ENCODE peak calls at places on chromosomes 5 and 9, in six cellular contexts. One of them, this sample, is unnamed.

GRCh38 chr5:138775034-138775433 is 21.8 kb downstream of the CTNNA1 start:
- DNase-seq in lower lobe of right lung: no peak
- DNase-seq in astrocyte of the cerebellum: no peak
- DNase-seq in choroid plexus epithelial cell: no peak
- DNase-seq in thoracic aorta: no peak
- DNase-seq in cardiac fibroblast: no peak
- DNase-seq in this sample: no peak

GRCh38 chr5:67297376-67297775 is 100.8 kb upstream of the CD180 start:
- DNase-seq in lower lobe of right lung: no peak
- DNase-seq in astrocyte of the cerebellum: no peak
- DNase-seq in thoracic aorta: no peak
- DNase-seq in choroid plexus epithelial cell: no peak
- DNase-seq in cardiac fibroblast: no peak
- DNase-seq in this sample: no peak

GRCh38 chr9:129549139-129549538 is 71.8 kb downstream of the C9orf50 start:
- DNase-seq in choroid plexus epithelial cell: no peak
- DNase-seq in lower lobe of right lung: no peak
- DNase-seq in thoracic aorta: no peak
- DNase-seq in cardiac fibroblast: no peak
- DNase-seq in astrocyte of the cerebellum: no peak
- DNase-seq in this sample: peak; percentile 6

GRCh38 chr9:87223397-87224246 is 274.0 kb upstream of the DAPK1 start:
- DNase-seq in thoracic aorta: no peak
- DNase-seq in cardiac fibroblast: peak; percentile 6
- DNase-seq in choroid plexus epithelial cell: peak; percentile 62
- DNase-seq in lower lobe of right lung: no peak
- DNase-seq in astrocyte of the cerebellum: peak; percentile 22
- DNase-seq in this sample: peak; percentile 38

GRCh38 chr9:135818718-135819475 is 88.4 kb downstream of the CAMSAP1 start:
- DNase-seq in thoracic aorta: no peak
- DNase-seq in lower lobe of right lung: no peak
- DNase-seq in choroid plexus epithelial cell: no peak
- DNase-seq in cardiac fibroblast: no peak
- DNase-seq in astrocyte of the cerebellum: no peak
- DNase-seq in this sample: no peak

GRCh38 chr5:6576861-6577501 is 55.9 kb downstream of the NSUN2 start:
- DNase-seq in choroid plexus epithelial cell: peak; percentile 80
- DNase-seq in thoracic aorta: no peak
- DNase-seq in astrocyte of the cerebellum: peak; percentile 57
- DNase-seq in cardiac fibroblast: peak; percentile 74
- DNase-seq in lower lobe of right lung: no peak
- DNase-seq in this sample: peak; percentile 66

GRCh38 chr5:10513501-10514442 is 50.1 kb upstream of the ANKRD33B start:
- DNase-seq in lower lobe of right lung: no peak
- DNase-seq in astrocyte of the cerebellum: peak; percentile 97
- DNase-seq in cardiac fibroblast: peak; percentile 61
- DNase-seq in thoracic aorta: no peak
- DNase-seq in choroid plexus epithelial cell: peak; percentile 92
- DNase-seq in this sample: peak; percentile 88

GRCh38 chr5:124342027-124342471 is 404.4 kb downstream of the ZNF608 start:
- DNase-seq in thoracic aorta: no peak
- DNase-seq in choroid plexus epithelial cell: peak; percentile 83
- DNase-seq in cardiac fibroblast: peak; percentile 19
- DNase-seq in astrocyte of the cerebellum: peak; percentile 86
- DNase-seq in lower lobe of right lung: no peak
- DNase-seq in this sample: peak; percentile 91

GRCh38 chr5:89120719-89121118 is 237.7 kb upstream of the MEF2C start:
- DNase-seq in thoracic aorta: no peak
- DNase-seq in cardiac fibroblast: peak; percentile 46
- DNase-seq in astrocyte of the cerebellum: no peak
- DNase-seq in choroid plexus epithelial cell: peak; percentile 23
- DNase-seq in lower lobe of right lung: no peak
- DNase-seq in this sample: peak; percentile 33

GRCh38 chr9:131258698-131259431 is 17.4 kb downstream of the FAM78A start:
- DNase-seq in astrocyte of the cerebellum: no peak
- DNase-seq in choroid plexus epithelial cell: no peak
- DNase-seq in lower lobe of right lung: no peak
- DNase-seq in thoracic aorta: no peak
- DNase-seq in cardiac fibroblast: no peak
- DNase-seq in this sample: no peak

GRCh38 chr5:161369032-161369431 is 177.5 kb downstream of the GABRB2 start:
- DNase-seq in choroid plexus epithelial cell: no peak
- DNase-seq in astrocyte of the cerebellum: no peak
- DNase-seq in cardiac fibroblast: no peak
- DNase-seq in lower lobe of right lung: no peak
- DNase-seq in thoracic aorta: no peak
- DNase-seq in this sample: no peak

GRCh38 chr5:104513621-104514020 is 951.0 kb upstream of the NUDT12 start:
- DNase-seq in lower lobe of right lung: no peak
- DNase-seq in cardiac fibroblast: no peak
- DNase-seq in thoracic aorta: no peak
- DNase-seq in astrocyte of the cerebellum: no peak
- DNase-seq in choroid plexus epithelial cell: peak; percentile 9
- DNase-seq in this sample: no peak

GRCh38 chr9:34653131-34653530 is 1.1 kb downstream of the IL11RA start:
- DNase-seq in astrocyte of the cerebellum: no peak
- DNase-seq in thoracic aorta: peak; percentile 40
- DNase-seq in cardiac fibroblast: peak; percentile 49
- DNase-seq in choroid plexus epithelial cell: peak; percentile 35
- DNase-seq in lower lobe of right lung: no peak
- DNase-seq in this sample: peak; percentile 41

GRCh38 chr5:54669845-54670635 is 152.5 kb downstream of the SNX18 start:
- DNase-seq in thoracic aorta: no peak
- DNase-seq in lower lobe of right lung: no peak
- DNase-seq in cardiac fibroblast: no peak
- DNase-seq in choroid plexus epithelial cell: no peak
- DNase-seq in astrocyte of the cerebellum: no peak
- DNase-seq in this sample: no peak

GRCh38 chr5:90874066-90874465 is 315.5 kb downstream of the ADGRV1 start:
- DNase-seq in lower lobe of right lung: no peak
- DNase-seq in choroid plexus epithelial cell: no peak
- DNase-seq in cardiac fibroblast: no peak
- DNase-seq in thoracic aorta: no peak
- DNase-seq in astrocyte of the cerebellum: no peak
- DNase-seq in this sample: no peak

GRCh38 chr9:110742741-110743371 is 74.3 kb downstream of the MUSK start:
- DNase-seq in thoracic aorta: no peak
- DNase-seq in astrocyte of the cerebellum: peak; percentile 77
- DNase-seq in choroid plexus epithelial cell: peak; percentile 94
- DNase-seq in cardiac fibroblast: peak; percentile 92
- DNase-seq in lower lobe of right lung: no peak
- DNase-seq in this sample: peak; percentile 93

GRCh38 chr5:164921722-164922121 is 1416.3 kb downstream of the MAT2B start:
- DNase-seq in lower lobe of right lung: no peak
- DNase-seq in thoracic aorta: no peak
- DNase-seq in choroid plexus epithelial cell: no peak
- DNase-seq in astrocyte of the cerebellum: no peak
- DNase-seq in cardiac fibroblast: no peak
- DNase-seq in this sample: no peak

GRCh38 chr5:80125022-80125961 is 90.1 kb downstream of the THBS4 start:
- DNase-seq in lower lobe of right lung: no peak
- DNase-seq in choroid plexus epithelial cell: no peak
- DNase-seq in thoracic aorta: no peak
- DNase-seq in astrocyte of the cerebellum: no peak
- DNase-seq in cardiac fibroblast: no peak
- DNase-seq in this sample: no peak

GRCh38 chr5:78927657-78928282 is 57.3 kb downstream of the ARSB start:
- DNase-seq in choroid plexus epithelial cell: peak; percentile 93
- DNase-seq in astrocyte of the cerebellum: peak; percentile 89
- DNase-seq in cardiac fibroblast: peak; percentile 59
- DNase-seq in thoracic aorta: no peak
- DNase-seq in lower lobe of right lung: no peak
- DNase-seq in this sample: peak; percentile 10

GRCh38 chr5:84301535-84301934 is 83.1 kb downstream of the EDIL3 start:
- DNase-seq in lower lobe of right lung: no peak
- DNase-seq in cardiac fibroblast: peak; percentile 49
- DNase-seq in thoracic aorta: no peak
- DNase-seq in choroid plexus epithelial cell: peak; percentile 41
- DNase-seq in astrocyte of the cerebellum: no peak
- DNase-seq in this sample: peak; percentile 19

GRCh38 chr5:80540691-80541090 is 29.4 kb downstream of the ANKRD34B start:
- DNase-seq in cardiac fibroblast: no peak
- DNase-seq in thoracic aorta: no peak
- DNase-seq in astrocyte of the cerebellum: no peak
- DNase-seq in lower lobe of right lung: no peak
- DNase-seq in choroid plexus epithelial cell: no peak
- DNase-seq in this sample: no peak

GRCh38 chr5:172770675-172771438 is at the start of gene DUSP1:
- DNase-seq in astrocyte of the cerebellum: peak; percentile 91
- DNase-seq in lower lobe of right lung: peak; percentile 100
- DNase-seq in choroid plexus epithelial cell: peak; percentile 99
- DNase-seq in thoracic aorta: peak; percentile 100
- DNase-seq in cardiac fibroblast: peak; percentile 99
- DNase-seq in this sample: peak; percentile 96

GRCh38 chr9:75960561-75960960 is 70.1 kb downstream of the PCSK5 start:
- DNase-seq in thoracic aorta: no peak
- DNase-seq in choroid plexus epithelial cell: no peak
- DNase-seq in cardiac fibroblast: no peak
- DNase-seq in lower lobe of right lung: no peak
- DNase-seq in astrocyte of the cerebellum: no peak
- DNase-seq in this sample: no peak

GRCh38 chr9:71980266-71981018 is 69.0 kb downstream of the C9orf85 start:
- DNase-seq in thoracic aorta: no peak
- DNase-seq in astrocyte of the cerebellum: no peak
- DNase-seq in cardiac fibroblast: no peak
- DNase-seq in choroid plexus epithelial cell: no peak
- DNase-seq in lower lobe of right lung: no peak
- DNase-seq in this sample: no peak

GRCh38 chr5:78778538-78778937 is 130.0 kb upstream of the LHFPL2 start:
- DNase-seq in lower lobe of right lung: no peak
- DNase-seq in astrocyte of the cerebellum: no peak
- DNase-seq in cardiac fibroblast: no peak
- DNase-seq in choroid plexus epithelial cell: no peak
- DNase-seq in thoracic aorta: no peak
- DNase-seq in this sample: peak; percentile 76

GRCh38 chr9:35725362-35725761 is 6.6 kb downstream of the TLN1 start:
- DNase-seq in thoracic aorta: no peak
- DNase-seq in choroid plexus epithelial cell: no peak
- DNase-seq in astrocyte of the cerebellum: no peak
- DNase-seq in cardiac fibroblast: no peak
- DNase-seq in lower lobe of right lung: no peak
- DNase-seq in this sample: no peak

GRCh38 chr9:35727676-35728040 is 4.3 kb downstream of the TLN1 start:
- DNase-seq in cardiac fibroblast: no peak
- DNase-seq in choroid plexus epithelial cell: no peak
- DNase-seq in lower lobe of right lung: no peak
- DNase-seq in thoracic aorta: no peak
- DNase-seq in astrocyte of the cerebellum: no peak
- DNase-seq in this sample: no peak

GRCh38 chr9:35729101-35729500 is 2.9 kb downstream of the TLN1 start:
- DNase-seq in lower lobe of right lung: no peak
- DNase-seq in choroid plexus epithelial cell: peak; percentile 29
- DNase-seq in cardiac fibroblast: peak; percentile 32
- DNase-seq in astrocyte of the cerebellum: no peak
- DNase-seq in thoracic aorta: no peak
- DNase-seq in this sample: no peak

GRCh38 chr9:35728041-35728971 is 3.7 kb downstream of the TLN1 start:
- DNase-seq in lower lobe of right lung: peak; percentile 74
- DNase-seq in choroid plexus epithelial cell: peak; percentile 87
- DNase-seq in astrocyte of the cerebellum: peak; percentile 65
- DNase-seq in cardiac fibroblast: peak; percentile 94
- DNase-seq in thoracic aorta: peak; percentile 80
- DNase-seq in this sample: peak; percentile 90

DNA sequence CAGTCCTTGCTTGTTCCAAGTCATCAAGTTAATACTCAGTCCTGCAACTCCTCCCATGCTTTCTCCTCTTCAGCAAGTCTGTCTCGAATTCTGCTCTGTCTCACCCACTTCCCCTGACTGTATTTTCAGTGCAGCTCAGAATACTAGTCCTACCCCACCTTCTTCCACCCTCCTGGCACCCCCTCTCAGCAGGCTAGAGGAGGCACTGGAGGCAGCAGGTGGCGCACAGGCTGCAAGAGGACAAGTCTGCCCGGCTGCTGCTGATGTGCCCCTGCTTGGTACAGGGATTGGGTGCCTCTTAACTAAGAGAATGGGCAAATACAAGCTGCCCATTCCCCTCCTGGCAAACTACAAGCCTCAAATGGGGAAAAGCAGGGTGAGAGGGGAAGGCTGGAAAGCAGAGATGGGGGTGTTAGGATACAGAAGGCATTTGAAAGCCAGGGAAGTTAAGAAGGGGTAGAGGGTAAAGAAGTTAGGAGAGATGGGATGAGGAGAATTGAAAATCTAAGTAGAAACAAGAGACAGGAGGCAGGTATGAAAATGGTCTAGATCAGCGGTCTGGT is 5.0 kb downstream of the TLN1 start:
- DNase-seq in choroid plexus epithelial cell: peak; percentile 62
- DNase-seq in thoracic aorta: peak; percentile 67
- DNase-seq in lower lobe of right lung: peak; percentile 68
- DNase-seq in astrocyte of the cerebellum: no peak
- DNase-seq in cardiac fibroblast: peak; percentile 53
- DNase-seq in this sample: peak; percentile 30
- H3K4me3 ChIP-seq in choroid plexus epithelial cell: no peak overlapping the region
- H3K4me3 ChIP-seq in thoracic aorta: peak overlapping the region; percentile 86
- H3K4me3 ChIP-seq in lower lobe of right lung: peak overlapping the region; percentile 84
- H3K4me3 ChIP-seq in astrocyte of the cerebellum: peak overlapping the region; percentile 88
- H3K4me3 ChIP-seq in cardiac fibroblast: no peak overlapping the region
- H3K4me3 ChIP-seq in this sample: peak overlapping the region; percentile 98

GRCh38 chr9:26565131-26565530 is 327.5 kb downstream of the CAAP1 start:
- DNase-seq in cardiac fibroblast: no peak
- DNase-seq in choroid plexus epithelial cell: no peak
- DNase-seq in thoracic aorta: no peak
- DNase-seq in astrocyte of the cerebellum: no peak
- DNase-seq in lower lobe of right lung: no peak
- DNase-seq in this sample: no peak
- TF ChIP-seq CTCF in cardiac fibroblast: no peak
- TF ChIP-seq CTCF in choroid plexus epithelial cell: no peak
- TF ChIP-seq CTCF in thoracic aorta: no peak
- TF ChIP-seq CTCF in astrocyte of the cerebellum: no peak
- TF ChIP-seq CTCF in lower lobe of right lung: no peak
- TF ChIP-seq CTCF in this sample: no peak

GRCh38 chr5:68804343-68804742 is 289.5 kb upstream of the SLC30A5 start:
- DNase-seq in lower lobe of right lung: no peak
- DNase-seq in astrocyte of the cerebellum: no peak
- DNase-seq in cardiac fibroblast: no peak
- DNase-seq in choroid plexus epithelial cell: no peak
- DNase-seq in thoracic aorta: no peak
- DNase-seq in this sample: no peak
- H3K4me3 ChIP-seq in lower lobe of right lung: no peak overlapping the region
- H3K4me3 ChIP-seq in astrocyte of the cerebellum: no peak overlapping the region
- H3K4me3 ChIP-seq in cardiac fibroblast: no peak overlapping the region
- H3K4me3 ChIP-seq in choroid plexus epithelial cell: no peak overlapping the region
- H3K4me3 ChIP-seq in thoracic aorta: no peak overlapping the region
- H3K4me3 ChIP-seq in this sample: no peak overlapping the region

DNA sequence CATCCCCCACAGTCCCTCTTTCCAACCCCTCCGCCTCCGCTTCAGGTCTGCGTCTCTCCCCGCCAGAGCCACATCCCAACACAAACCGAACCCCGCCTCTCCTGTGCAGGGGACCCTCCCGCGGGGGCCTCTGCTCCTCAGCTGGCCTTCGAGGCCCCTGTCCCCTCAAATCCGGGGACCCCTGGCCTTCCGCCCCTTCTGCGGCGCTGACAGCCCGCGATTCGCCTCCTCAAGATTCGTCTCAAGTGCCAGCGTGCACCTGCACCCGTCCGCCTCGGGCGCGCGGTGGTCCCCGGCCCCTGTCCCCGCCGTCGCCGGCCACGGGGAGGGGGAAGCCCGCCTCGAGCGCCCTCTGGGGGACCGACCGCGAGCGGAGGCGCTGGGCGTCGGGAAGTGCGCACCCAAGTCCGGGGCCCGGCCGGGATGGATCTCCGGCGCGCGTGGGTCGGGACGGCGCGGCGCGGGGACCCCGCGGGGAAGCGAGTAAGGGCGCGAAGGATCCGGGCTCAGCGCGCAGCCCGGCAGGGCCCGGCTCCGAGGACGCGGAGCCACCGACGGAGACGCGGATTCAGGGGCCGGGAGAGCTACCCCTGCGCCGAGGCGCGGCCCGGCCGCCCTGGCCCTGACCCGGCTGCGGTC is 623 bp downstream of the FLT4 start:
- DNase-seq in astrocyte of the cerebellum: no peak
- DNase-seq in cardiac fibroblast: no peak
- DNase-seq in choroid plexus epithelial cell: no peak
- DNase-seq in thoracic aorta: no peak
- DNase-seq in lower lobe of right lung: no peak
- DNase-seq in this sample: no peak
- TF ChIP-seq CTCF in astrocyte of the cerebellum: no peak
- TF ChIP-seq CTCF in cardiac fibroblast: no peak
- TF ChIP-seq CTCF in choroid plexus epithelial cell: no peak
- TF ChIP-seq CTCF in thoracic aorta: no peak
- TF ChIP-seq CTCF in lower lobe of right lung: peak; percentile 37
- TF ChIP-seq CTCF in this sample: no peak

This sample was measured in fibroblast of mammary gland.